ENCODE peak calls at places on chromosome 15, in seven cellular contexts. One of them, this sample, is unnamed.
A peak's percentile ranks its signal among the peaks of the same experiment; 100 is the strongest.

GRCh38 chr15:88920186-88920891 is 7.2 kb upstream of the MFGE8 start:
- DNase-seq in activated CD8-positive, alpha-beta memory T cell treated with anti-CD3 and anti-CD28 coated beads for 24 hours: no peak
- DNase-seq in endothelial cell: no peak
- DNase-seq in stimulated activated CD4-positive, alpha-beta T cell treated with anti-CD3 and anti-CD28 coated beads, Interleukin-1b, Interleukin-23, amount 100 ng/mL, for 4 hours: no peak
- DNase-seq in memory B cell: no peak
- DNase-seq in foreskin keratinocyte: peak; percentile 34
- DNase-seq in T-helper 2 cell: no peak
- DNase-seq in this sample: no peak

GRCh38 chr15:79602731-79603130 is 170.6 kb downstream of the MINAR1 start:
- DNase-seq in memory B cell: no peak
- DNase-seq in foreskin keratinocyte: no peak
- DNase-seq in activated CD8-positive, alpha-beta memory T cell treated with anti-CD3 and anti-CD28 coated beads for 24 hours: no peak
- DNase-seq in T-helper 2 cell: no peak
- DNase-seq in endothelial cell: no peak
- DNase-seq in stimulated activated CD4-positive, alpha-beta T cell treated with anti-CD3 and anti-CD28 coated beads, Interleukin-1b, Interleukin-23, amount 100 ng/mL, for 4 hours: no peak
- DNase-seq in this sample: no peak

GRCh38 chr15:73745073-73745472 is 8.1 kb downstream of the INSYN1 start:
- DNase-seq in foreskin keratinocyte: no peak
- DNase-seq in endothelial cell: no peak
- DNase-seq in T-helper 2 cell: no peak
- DNase-seq in activated CD8-positive, alpha-beta memory T cell treated with anti-CD3 and anti-CD28 coated beads for 24 hours: no peak
- DNase-seq in memory B cell: no peak
- DNase-seq in stimulated activated CD4-positive, alpha-beta T cell treated with anti-CD3 and anti-CD28 coated beads, Interleukin-1b, Interleukin-23, amount 100 ng/mL, for 4 hours: no peak
- DNase-seq in this sample: no peak

GRCh38 chr15:35705885-35706590 is 160.1 kb upstream of the DPH6 start:
- DNase-seq in foreskin keratinocyte: no peak
- DNase-seq in T-helper 2 cell: no peak
- DNase-seq in memory B cell: no peak
- DNase-seq in activated CD8-positive, alpha-beta memory T cell treated with anti-CD3 and anti-CD28 coated beads for 24 hours: no peak
- DNase-seq in endothelial cell: no peak
- DNase-seq in stimulated activated CD4-positive, alpha-beta T cell treated with anti-CD3 and anti-CD28 coated beads, Interleukin-1b, Interleukin-23, amount 100 ng/mL, for 4 hours: no peak
- DNase-seq in this sample: no peak

GRCh38 chr15:80183886-80184285 is 31.1 kb downstream of the FAH start:
- DNase-seq in activated CD8-positive, alpha-beta memory T cell treated with anti-CD3 and anti-CD28 coated beads for 24 hours: no peak
- DNase-seq in endothelial cell: peak; percentile 31
- DNase-seq in T-helper 2 cell: no peak
- DNase-seq in memory B cell: no peak
- DNase-seq in stimulated activated CD4-positive, alpha-beta T cell treated with anti-CD3 and anti-CD28 coated beads, Interleukin-1b, Interleukin-23, amount 100 ng/mL, for 4 hours: no peak
- DNase-seq in foreskin keratinocyte: no peak
- DNase-seq in this sample: no peak

GRCh38 chr15:77866186-77866585 is 211.3 kb downstream of the TBC1D2B start:
- DNase-seq in stimulated activated CD4-positive, alpha-beta T cell treated with anti-CD3 and anti-CD28 coated beads, Interleukin-1b, Interleukin-23, amount 100 ng/mL, for 4 hours: no peak
- DNase-seq in foreskin keratinocyte: no peak
- DNase-seq in T-helper 2 cell: no peak
- DNase-seq in activated CD8-positive, alpha-beta memory T cell treated with anti-CD3 and anti-CD28 coated beads for 24 hours: no peak
- DNase-seq in memory B cell: no peak
- DNase-seq in endothelial cell: no peak
- DNase-seq in this sample: no peak

GRCh38 chr15:41659190-41659589 is 1.0 kb upstream of the MGA start:
- DNase-seq in foreskin keratinocyte: no peak
- DNase-seq in endothelial cell: no peak
- DNase-seq in stimulated activated CD4-positive, alpha-beta T cell treated with anti-CD3 and anti-CD28 coated beads, Interleukin-1b, Interleukin-23, amount 100 ng/mL, for 4 hours: no peak
- DNase-seq in T-helper 2 cell: no peak
- DNase-seq in memory B cell: no peak
- DNase-seq in activated CD8-positive, alpha-beta memory T cell treated with anti-CD3 and anti-CD28 coated beads for 24 hours: no peak
- DNase-seq in this sample: no peak

GRCh38 chr15:67930720-67931119 is 90.9 kb upstream of the RNU6-1 start:
- DNase-seq in stimulated activated CD4-positive, alpha-beta T cell treated with anti-CD3 and anti-CD28 coated beads, Interleukin-1b, Interleukin-23, amount 100 ng/mL, for 4 hours: no peak
- DNase-seq in activated CD8-positive, alpha-beta memory T cell treated with anti-CD3 and anti-CD28 coated beads for 24 hours: no peak
- DNase-seq in T-helper 2 cell: no peak
- DNase-seq in endothelial cell: no peak
- DNase-seq in foreskin keratinocyte: no peak
- DNase-seq in memory B cell: no peak
- DNase-seq in this sample: no peak

GRCh38 chr15:43187544-43188155 is 2.4 kb downstream of the CCNDBP1 start:
- DNase-seq in activated CD8-positive, alpha-beta memory T cell treated with anti-CD3 and anti-CD28 coated beads for 24 hours: no peak
- DNase-seq in endothelial cell: no peak
- DNase-seq in stimulated activated CD4-positive, alpha-beta T cell treated with anti-CD3 and anti-CD28 coated beads, Interleukin-1b, Interleukin-23, amount 100 ng/mL, for 4 hours: no peak
- DNase-seq in foreskin keratinocyte: no peak
- DNase-seq in T-helper 2 cell: no peak
- DNase-seq in memory B cell: no peak
- DNase-seq in this sample: no peak

GRCh38 chr15:42994546-42994945 is 74.0 kb upstream of the TTBK2 start:
- DNase-seq in endothelial cell: no peak
- DNase-seq in activated CD8-positive, alpha-beta memory T cell treated with anti-CD3 and anti-CD28 coated beads for 24 hours: no peak
- DNase-seq in stimulated activated CD4-positive, alpha-beta T cell treated with anti-CD3 and anti-CD28 coated beads, Interleukin-1b, Interleukin-23, amount 100 ng/mL, for 4 hours: no peak
- DNase-seq in T-helper 2 cell: no peak
- DNase-seq in foreskin keratinocyte: peak; percentile 14
- DNase-seq in memory B cell: no peak
- DNase-seq in this sample: no peak

GRCh38 chr15:60006203-60006782 is 2.2 kb downstream of the FOXB1 start:
- DNase-seq in foreskin keratinocyte: no peak
- DNase-seq in stimulated activated CD4-positive, alpha-beta T cell treated with anti-CD3 and anti-CD28 coated beads, Interleukin-1b, Interleukin-23, amount 100 ng/mL, for 4 hours: peak; percentile 55
- DNase-seq in memory B cell: no peak
- DNase-seq in T-helper 2 cell: peak; percentile 54
- DNase-seq in activated CD8-positive, alpha-beta memory T cell treated with anti-CD3 and anti-CD28 coated beads for 24 hours: peak; percentile 78
- DNase-seq in endothelial cell: peak; percentile 78
- DNase-seq in this sample: no peak

GRCh38 chr15:101501703-101502373 is 12.3 kb upstream of the PCSK6 start:
- DNase-seq in endothelial cell: peak; percentile 57
- DNase-seq in stimulated activated CD4-positive, alpha-beta T cell treated with anti-CD3 and anti-CD28 coated beads, Interleukin-1b, Interleukin-23, amount 100 ng/mL, for 4 hours: peak; percentile 25
- DNase-seq in memory B cell: peak; percentile 20
- DNase-seq in activated CD8-positive, alpha-beta memory T cell treated with anti-CD3 and anti-CD28 coated beads for 24 hours: peak; percentile 82
- DNase-seq in foreskin keratinocyte: no peak
- DNase-seq in T-helper 2 cell: no peak
- DNase-seq in this sample: peak; percentile 29

GRCh38 chr15:67548532-67548852 is 6.0 kb downstream of the MAP2K5 start:
- DNase-seq in stimulated activated CD4-positive, alpha-beta T cell treated with anti-CD3 and anti-CD28 coated beads, Interleukin-1b, Interleukin-23, amount 100 ng/mL, for 4 hours: no peak
- DNase-seq in T-helper 2 cell: no peak
- DNase-seq in endothelial cell: no peak
- DNase-seq in activated CD8-positive, alpha-beta memory T cell treated with anti-CD3 and anti-CD28 coated beads for 24 hours: no peak
- DNase-seq in foreskin keratinocyte: no peak
- DNase-seq in memory B cell: no peak
- DNase-seq in this sample: no peak

GRCh38 chr15:38010390-38010789 is 76.0 kb downstream of the TMCO5A start:
- DNase-seq in activated CD8-positive, alpha-beta memory T cell treated with anti-CD3 and anti-CD28 coated beads for 24 hours: no peak
- DNase-seq in endothelial cell: no peak
- DNase-seq in stimulated activated CD4-positive, alpha-beta T cell treated with anti-CD3 and anti-CD28 coated beads, Interleukin-1b, Interleukin-23, amount 100 ng/mL, for 4 hours: no peak
- DNase-seq in foreskin keratinocyte: no peak
- DNase-seq in T-helper 2 cell: no peak
- DNase-seq in memory B cell: no peak
- DNase-seq in this sample: no peak

GRCh38 chr15:67225336-67225735 is 29.1 kb downstream of the AAGAB start:
- DNase-seq in activated CD8-positive, alpha-beta memory T cell treated with anti-CD3 and anti-CD28 coated beads for 24 hours: no peak
- DNase-seq in memory B cell: no peak
- DNase-seq in foreskin keratinocyte: peak; percentile 88
- DNase-seq in T-helper 2 cell: no peak
- DNase-seq in stimulated activated CD4-positive, alpha-beta T cell treated with anti-CD3 and anti-CD28 coated beads, Interleukin-1b, Interleukin-23, amount 100 ng/mL, for 4 hours: no peak
- DNase-seq in endothelial cell: no peak
- DNase-seq in this sample: no peak

GRCh38 chr15:63044077-63044644 is 1.6 kb downstream of the TPM1 start:
- DNase-seq in stimulated activated CD4-positive, alpha-beta T cell treated with anti-CD3 and anti-CD28 coated beads, Interleukin-1b, Interleukin-23, amount 100 ng/mL, for 4 hours: no peak
- DNase-seq in memory B cell: no peak
- DNase-seq in activated CD8-positive, alpha-beta memory T cell treated with anti-CD3 and anti-CD28 coated beads for 24 hours: no peak
- DNase-seq in T-helper 2 cell: no peak
- DNase-seq in endothelial cell: no peak
- DNase-seq in foreskin keratinocyte: no peak
- DNase-seq in this sample: no peak

GRCh38 chr15:47586653-47587224 is 130.6 kb upstream of the SEMA6D start:
- DNase-seq in activated CD8-positive, alpha-beta memory T cell treated with anti-CD3 and anti-CD28 coated beads for 24 hours: no peak
- DNase-seq in memory B cell: no peak
- DNase-seq in stimulated activated CD4-positive, alpha-beta T cell treated with anti-CD3 and anti-CD28 coated beads, Interleukin-1b, Interleukin-23, amount 100 ng/mL, for 4 hours: no peak
- DNase-seq in foreskin keratinocyte: no peak
- DNase-seq in endothelial cell: no peak
- DNase-seq in T-helper 2 cell: no peak
- DNase-seq in this sample: no peak

GRCh38 chr15:66876731-66877545 is 174.9 kb downstream of the SMAD6 start:
- DNase-seq in activated CD8-positive, alpha-beta memory T cell treated with anti-CD3 and anti-CD28 coated beads for 24 hours: peak; percentile 26
- DNase-seq in memory B cell: peak; percentile 9
- DNase-seq in foreskin keratinocyte: no peak
- DNase-seq in T-helper 2 cell: no peak
- DNase-seq in stimulated activated CD4-positive, alpha-beta T cell treated with anti-CD3 and anti-CD28 coated beads, Interleukin-1b, Interleukin-23, amount 100 ng/mL, for 4 hours: no peak
- DNase-seq in endothelial cell: no peak
- DNase-seq in this sample: peak; percentile 19

GRCh38 chr15:57917998-57918397 is 147.5 kb downstream of the ALDH1A2 start:
- DNase-seq in memory B cell: no peak
- DNase-seq in foreskin keratinocyte: no peak
- DNase-seq in stimulated activated CD4-positive, alpha-beta T cell treated with anti-CD3 and anti-CD28 coated beads, Interleukin-1b, Interleukin-23, amount 100 ng/mL, for 4 hours: no peak
- DNase-seq in activated CD8-positive, alpha-beta memory T cell treated with anti-CD3 and anti-CD28 coated beads for 24 hours: no peak
- DNase-seq in endothelial cell: no peak
- DNase-seq in T-helper 2 cell: no peak
- DNase-seq in this sample: no peak

This sample was measured in lung.